ENCODE peak calls at places on chromosome 3, in five cellular contexts. D, F, U, N and J are unnamed samples.

GRCh38 chr3:140576444-140576843 is 101.4 kb upstream of the TRIM42 start:
- DNase-seq in U (no peak), D (no peak), N (no peak), F (no peak), J (no peak)

GRCh38 chr3:57017481-57017880 is 43.0 kb upstream of the SPATA12 start:
- DNase-seq in U (no peak), N (peak), D (no peak), F (no peak), J (peak)

GRCh38 chr3:33831053-33831452 is 32.6 kb downstream of the PDCD6IP start:
- DNase-seq in F (no peak), U (peak), D (no peak), N (no peak), J (no peak)

GRCh38 chr3:190618349-190619030 is 104.6 kb downstream of the IL1RAP start:
- DNase-seq in D (no peak), F (no peak), U (no peak), N (no peak), J (no peak)

GRCh38 chr3:169091196-169091595 is 572.3 kb downstream of the MECOM start:
- DNase-seq in D (no peak), F (no peak), U (peak), N (no peak), J (no peak)

GRCh38 chr3:186705882-186706780 is 11.0 kb upstream of the KNG1 start:
- DNase-seq in U (no peak), F (no peak), D (no peak), N (no peak), J (no peak)

GRCh38 chr3:45980819-45981218 is 14.8 kb downstream of the FYCO1 start:
- DNase-seq in N (no peak), F (no peak), U (peak), D (no peak), J (no peak)

GRCh38 chr3:137768361-137769320 is 4.5 kb downstream of the SOX14 start:
- DNase-seq in U (peak), D (no peak), N (no peak), F (no peak), J (no peak)

GRCh38 chr3:112004187-112004586 is 5.5 kb downstream of the TAGLN3 start:
- DNase-seq in F (no peak), U (no peak), D (no peak), N (no peak), J (no peak)

GRCh38 chr3:150545419-150546225 is 674 bp downstream of the SERP1 start:
- DNase-seq in F (peak), D (peak), N (peak), U (peak), J (no peak)

GRCh38 chr3:120477826-120478225 is 27.0 kb upstream of the FSTL1 start:
- DNase-seq in U (no peak), N (no peak), F (no peak), D (no peak), J (no peak)

GRCh38 chr3:134898315-134898714 is 103.3 kb downstream of the EPHB1 start:
- DNase-seq in D (no peak), N (no peak), F (peak), U (no peak), J (no peak)

GRCh38 chr3:73954506-73954905 is 329.8 kb upstream of the PDZRN3 start:
- DNase-seq in D (no peak), F (no peak), U (no peak), N (no peak), J (no peak)

GRCh38 chr3:54046677-54047214 is 75.6 kb upstream of the CACNA2D3 start:
- DNase-seq in U (peak), F (no peak), N (no peak), D (no peak), J (no peak)

GRCh38 chr3:39343076-39343717 is 13.7 kb downstream of the CCR8 start:
- DNase-seq in N (no peak), U (no peak), D (no peak), F (no peak), J (no peak)